ENCODE peak calls at places on chromosome 14, in six cellular contexts. U is Panc1; N is left ventricle myocardium inferior; T is tibial artery; R is H9; H is CD8-positive, alpha-beta T cell. J is an unnamed sample. For H3K9me3, the result is how much of the 10 kb centered on the place peaks cover.

GRCh38 chr14:101914083-101914482 is 50.3 kb upstream of the DYNC1H1 start:
- DNase-seq in U (no peak), T (no peak), H (no peak), N (no peak), R (no peak), J (no peak)

GRCh38 chr14:31205681-31206535 is 1.7 kb downstream of the HECTD1 start:
- DNase-seq in H (no peak), U (no peak), R (no peak), N (no peak), T (no peak), J (no peak)

GRCh38 chr14:50501642-50502041 is 30.7 kb downstream of the MAP4K5 start:
- DNase-seq in H (no peak), R (no peak), N (no peak), U (no peak), T (no peak), J (no peak)

GRCh38 chr14:77339407-77339806 is 18.6 kb downstream of the GSTZ1 start:
- DNase-seq in N (no peak), R (no peak), T (no peak), H (no peak), U (no peak), J (no peak)

GRCh38 chr14:101097109-101097793 is 193.7 kb upstream of the RTL1 start:
- DNase-seq in H (peak), T (no peak), U (no peak), N (no peak), R (no peak), J (no peak)

GRCh38 chr14:71261206-71261605 is 353.9 kb downstream of the PCNX1 start:
- DNase-seq in R (no peak), T (no peak), H (no peak), N (no peak), U (no peak), J (no peak)

GRCh38 chr14:76152333-76152681 is 585 bp downstream of the GPATCH2L start:
- DNase-seq in H (peak), U (no peak), T (peak), R (peak), N (peak), J (peak)

GRCh38 chr14:103716091-103716801 is 636 bp downstream of the ZFYVE21 start:
- DNase-seq in T (no peak), R (no peak), N (no peak), U (no peak), H (no peak), J (no peak)

GRCh38 chr14:78535041-78535440 is 364.9 kb downstream of the NRXN3 start:
- DNase-seq in N (no peak), U (no peak), H (no peak), R (no peak), T (no peak), J (no peak)

GRCh38 chr14:101504096-101504948 is 57.0 kb upstream of the DIO3 start:
- DNase-seq in N (no peak), R (peak), T (peak), H (no peak), U (no peak), J (peak)

GRCh38 chr14:48703728-48704467 is 882.3 kb downstream of the RPS29 start:
- DNase-seq in N (no peak), T (no peak), R (no peak), H (no peak), U (no peak), J (no peak)

GRCh38 chr14:48709277-48709785 is 876.8 kb downstream of the RPS29 start:
- DNase-seq in U (no peak), R (no peak), N (no peak), T (no peak), H (no peak), J (no peak)

DNA sequence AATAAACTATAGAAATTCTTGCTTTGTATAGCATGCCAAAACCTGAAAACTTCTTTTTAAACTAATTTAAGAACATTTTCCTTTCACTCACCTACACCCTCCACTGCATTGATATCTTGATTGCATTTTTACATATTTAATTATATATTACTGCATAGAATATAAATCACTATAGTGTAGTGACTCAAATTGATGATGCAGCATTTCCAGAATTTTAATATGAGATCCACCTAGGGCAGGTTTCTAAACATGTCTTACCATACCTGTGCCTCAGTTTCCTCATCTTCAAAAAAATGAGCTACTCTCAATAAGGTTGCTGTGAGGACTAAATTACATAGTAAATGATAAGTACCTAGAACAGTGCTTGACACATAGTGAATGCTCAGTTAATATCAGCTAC is 881.5 kb downstream of the RPS29 start:
- DNase-seq in N (no peak), H (no peak), R (no peak), T (no peak), U (no peak), J (no peak)
- H3K9me3 ChIP-seq in N (under half), H (under half), R (under half), T (under half), U (under half), J (under half)

GRCh38 chr14:105851716-105852377 is 325.5 kb downstream of the TMEM121 start:
- DNase-seq in U (no peak), T (no peak), H (peak), N (no peak), R (no peak), J (peak)

GRCh38 chr14:105848570-105848969 is 322.2 kb downstream of the TMEM121 start:
- DNase-seq in U (no peak), T (no peak), H (no peak), N (no peak), R (no peak), J (no peak)

GRCh38 chr14:105852378-105853088 is 326.1 kb downstream of the TMEM121 start:
- DNase-seq in N (no peak), R (peak), H (peak), T (no peak), U (no peak), J (no peak)

GRCh38 chr14:105850853-105851581 is 324.6 kb downstream of the TMEM121 start:
- DNase-seq in U (no peak), N (no peak), H (peak), R (no peak), T (peak), J (no peak)

GRCh38 chr14:105849933-105850626 is 323.7 kb downstream of the TMEM121 start:
- DNase-seq in R (no peak), N (no peak), H (peak), T (no peak), U (no peak), J (no peak)
- H3K9me3 ChIP-seq in R (half or more), N (under half), H (under half), T (under half), U (under half), J (under half)

GRCh38 chr14:64983439-64984310 is 3.0 kb upstream of the FNTB start:
- DNase-seq in T (no peak), H (peak), N (no peak), R (no peak), U (peak), J (no peak)
- H3K9me3 ChIP-seq in T (under half), H (under half), N (under half), R (under half), U (under half), J (under half)

GRCh38 chr14:93323597-93323992 is 9.2 kb downstream of the BTBD7 start:
- DNase-seq in R (no peak), N (no peak), U (no peak), H (no peak), T (no peak), J (no peak)

GRCh38 chr14:93320489-93320888 is 12.3 kb downstream of the BTBD7 start:
- DNase-seq in H (no peak), U (no peak), R (no peak), N (no peak), T (no peak), J (no peak)

GRCh38 chr14:93319958-93320357 is 12.9 kb downstream of the BTBD7 start:
- DNase-seq in T (no peak), U (no peak), R (no peak), H (no peak), N (no peak), J (no peak)

GRCh38 chr14:93326196-93326595 is 6.6 kb downstream of the BTBD7 start:
- DNase-seq in N (no peak), T (no peak), R (no peak), H (no peak), U (no peak), J (no peak)

GRCh38 chr14:93322886-93323596 is 9.8 kb downstream of the BTBD7 start:
- DNase-seq in N (no peak), U (no peak), R (no peak), H (no peak), T (no peak), J (no peak)
- H3K9me3 ChIP-seq in N (under half), U (under half), R (under half), H (under half), T (under half), J (under half)

DNA sequence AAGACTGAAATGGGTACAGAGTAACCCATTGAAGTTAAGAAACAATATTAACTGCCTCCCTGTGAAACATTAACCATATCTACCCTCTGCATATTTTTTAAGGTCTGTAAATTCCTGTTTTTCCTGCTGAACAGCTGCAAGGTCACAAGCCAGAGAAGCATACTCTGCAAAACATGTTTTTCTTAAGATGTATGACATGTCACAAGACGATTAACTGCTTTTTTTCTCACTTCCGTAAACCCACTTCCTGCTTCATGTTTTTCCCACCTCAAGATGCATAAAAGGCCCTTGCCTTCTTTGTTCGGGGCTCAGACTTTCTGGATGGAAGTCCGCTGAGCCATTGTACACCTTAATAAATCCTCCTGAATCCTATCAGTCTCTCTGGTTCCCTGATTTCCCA is 504.7 kb upstream of the MIS18BP1 start:
- DNase-seq in H (no peak), T (no peak), N (no peak), U (no peak), R (no peak), J (no peak)
- H3K9me3 ChIP-seq in H (under half), T (under half), N (half or more), U (under half), R (under half), J (under half)